ENCODE peak calls at places on chromosomes 16 and 17, in five cellular contexts. E, K, Z, Q and A are unnamed samples.

GRCh38 chr17:19338031-19338990 is 24.2 kb downstream of the B9D1 start:
- DNase-seq in K (peak), E (peak), Z (peak), Q (peak), A (peak)

GRCh38 chr16:78216166-78216745 is 116.8 kb downstream of the WWOX start:
- DNase-seq in E (no peak), Q (no peak), K (no peak), Z (no peak), A (no peak)

GRCh38 chr17:60525347-60525623 is 757 bp downstream of the APPBP2 start:
- DNase-seq in E (no peak), Q (no peak), Z (no peak), K (no peak), A (no peak)

GRCh38 chr16:82178352-82178751 is 8.3 kb upstream of the MPHOSPH6 start:
- DNase-seq in Q (no peak), Z (no peak), K (no peak), E (no peak), A (no peak)

GRCh38 chr16:76571755-76572154 is 294.6 kb downstream of the CNTNAP4 start:
- DNase-seq in Q (no peak), E (no peak), K (no peak), Z (no peak), A (no peak)

GRCh38 chr16:64445649-64446048 is 676.2 kb downstream of the CDH11 start:
- DNase-seq in Q (no peak), K (no peak), Z (no peak), E (no peak), A (no peak)

GRCh38 chr16:50371936-50372595 is 3.3 kb upstream of the BRD7 start:
- DNase-seq in E (peak), Z (peak), Q (no peak), K (no peak), A (no peak)

GRCh38 chr16:2205104-2205966 is at the start of gene MLST8:
- DNase-seq in E (peak), Z (peak), K (peak), Q (peak), A (peak)

GRCh38 chr16:50251375-50252081 is 14.8 kb upstream of the ADCY7 start:
- DNase-seq in Z (peak), E (no peak), Q (peak), K (peak), A (no peak)

GRCh38 chr17:80946449-80946848 is 45.2 kb upstream of the CHMP6 start:
- DNase-seq in E (no peak), K (no peak), Q (no peak), Z (no peak), A (no peak)

GRCh38 chr17:12571606-12572005 is 94.1 kb upstream of the MYOCD start:
- DNase-seq in Q (no peak), Z (no peak), K (no peak), E (no peak), A (no peak)

DNA sequence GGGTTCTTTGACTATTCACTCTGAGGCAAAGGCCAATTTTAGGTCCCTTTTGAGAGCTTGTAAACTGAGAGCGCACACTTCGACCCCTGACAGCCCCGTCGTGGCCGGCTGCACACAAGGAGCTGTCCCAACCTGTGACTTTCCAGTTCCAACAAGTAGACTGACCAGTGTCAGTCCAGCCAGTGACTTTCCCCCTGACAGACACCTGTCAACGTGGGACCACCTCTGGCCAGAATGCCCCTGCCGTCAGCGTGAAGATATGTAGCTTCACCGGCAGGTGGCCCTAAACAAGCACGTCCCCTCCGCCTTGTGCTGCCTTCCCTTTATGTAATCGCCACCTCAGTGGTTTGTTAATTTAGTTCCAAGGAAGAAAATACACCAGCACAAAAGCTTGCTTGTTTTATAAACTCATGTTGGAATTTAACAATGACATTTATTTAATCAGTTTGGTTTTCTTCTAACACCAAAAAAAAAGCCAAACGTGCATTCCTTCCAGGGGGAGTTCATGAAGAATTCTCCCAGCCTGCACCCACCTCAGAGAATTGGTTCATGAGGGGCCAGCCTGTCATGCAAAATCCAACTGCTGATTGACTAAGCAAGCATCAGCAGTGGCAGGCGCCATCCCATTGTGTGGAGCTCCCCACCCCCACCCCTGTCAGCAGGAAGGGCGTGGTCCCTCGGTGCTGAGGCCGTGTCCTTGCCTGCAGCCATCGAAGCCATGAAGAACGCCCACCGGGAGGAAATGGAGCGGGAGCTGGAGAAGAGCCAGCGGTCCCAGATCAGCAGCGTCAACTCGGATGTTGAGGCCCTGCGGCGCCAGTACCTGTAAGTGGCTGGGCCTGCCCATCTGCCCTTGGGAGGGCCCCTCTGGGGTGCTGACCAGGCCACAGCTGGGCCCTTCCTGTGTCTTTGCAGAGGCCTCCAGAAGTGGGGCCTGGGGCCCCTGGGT is 33.9 kb downstream of the PLD6 start:
- DNase-seq in K (no peak), E (no peak), Q (no peak), Z (no peak), A (no peak)
- H3K4me3 ChIP-seq in K (no peak), E (no peak), Q (no peak), Z (no peak), A (no peak)

GRCh38 chr17:67491009-67491677 is 114.1 kb downstream of the PITPNC1 start:
- DNase-seq in Q (peak), K (peak), Z (peak), E (peak), A (no peak)

GRCh38 chr17:67489273-67489672 is 112.2 kb downstream of the PITPNC1 start:
- DNase-seq in Q (no peak), E (no peak), K (no peak), Z (no peak), A (no peak)

GRCh38 chr17:67488768-67489167 is 111.7 kb downstream of the PITPNC1 start:
- DNase-seq in K (no peak), E (no peak), Z (no peak), Q (no peak), A (no peak)

GRCh38 chr17:67491678-67492019 is 114.6 kb downstream of the PITPNC1 start:
- DNase-seq in Q (no peak), E (no peak), K (no peak), Z (no peak), A (no peak)

DNA sequence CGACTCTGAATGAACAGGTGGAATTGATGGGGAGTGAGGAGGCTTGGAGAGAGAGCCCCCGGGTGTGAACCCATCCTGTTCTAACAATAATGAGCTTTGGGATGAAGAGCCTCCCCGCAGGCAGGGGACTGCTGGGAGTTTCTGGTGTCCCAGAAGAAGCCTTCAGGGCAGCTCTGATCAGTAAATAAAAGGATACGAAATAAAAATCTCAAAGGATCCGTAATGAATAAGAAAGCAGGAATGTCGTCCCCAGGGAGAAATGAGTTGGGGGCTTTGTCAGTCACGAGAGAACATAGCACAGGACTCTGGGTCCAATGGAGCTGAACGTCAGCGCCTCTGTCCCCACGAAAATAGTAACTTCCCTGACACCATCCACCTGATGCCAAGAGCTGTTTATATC is 113.4 kb downstream of the PITPNC1 start:
- DNase-seq in K (no peak), Z (peak), E (no peak), Q (no peak), A (no peak)
- H3K4me3 ChIP-seq in K (no peak), Z (no peak), E (peak), Q (no peak), A (no peak)

GRCh38 chr17:8360260-8360659 is 16.2 kb downstream of the KRABD2 start:
- DNase-seq in Q (no peak), K (no peak), Z (no peak), E (no peak), A (no peak)
- H3K4me3 ChIP-seq in Q (no peak), K (no peak), Z (no peak), E (no peak), A (no peak)

DNA sequence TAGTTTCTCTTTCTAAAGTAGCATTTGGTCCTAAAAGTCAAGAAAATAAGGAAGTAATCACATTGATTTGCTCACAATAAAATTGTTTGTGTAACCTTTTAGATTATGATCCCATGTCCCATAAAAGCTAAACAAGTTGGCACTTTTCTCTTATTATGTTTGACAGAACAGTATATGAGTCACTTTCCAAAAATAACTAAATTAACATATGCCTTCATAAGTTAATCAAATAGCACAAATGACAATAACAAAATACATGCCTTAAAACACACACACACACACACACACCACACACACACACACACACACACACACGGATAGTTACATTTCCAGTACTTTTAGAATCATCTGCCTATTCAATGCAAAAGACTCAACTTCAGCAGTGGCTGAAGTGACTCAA is 2.8 kb downstream of the MED13 start:
- DNase-seq in E (no peak), Z (peak), K (no peak), Q (no peak), A (no peak)
- H3K4me3 ChIP-seq in E (peak), Z (no peak), K (peak), Q (no peak), A (no peak)

GRCh38 chr17:50318551-50319310 is 27.2 kb upstream of the XYLT2 start:
- DNase-seq in Z (no peak), K (peak), E (no peak), Q (no peak), A (no peak)
- H3K4me3 ChIP-seq in Z (no peak), K (no peak), E (no peak), Q (no peak), A (no peak)

GRCh38 chr17:67400193-67400592 is 23.1 kb downstream of the PITPNC1 start:
- DNase-seq in Q (no peak), Z (no peak), K (no peak), E (no peak), A (no peak)
- H3K4me3 ChIP-seq in Q (no peak), Z (no peak), K (no peak), E (no peak), A (no peak)

GRCh38 chr17:74643826-74644225 is 20.3 kb upstream of the CD300E start:
- DNase-seq in Q (no peak), Z (no peak), E (no peak), K (no peak), A (no peak)

GRCh38 chr17:74646231-74646630 is 22.7 kb upstream of the CD300E start:
- DNase-seq in K (no peak), Z (peak), Q (no peak), E (peak), A (peak)

GRCh38 chr17:74642995-74643394 is 19.5 kb upstream of the CD300E start:
- DNase-seq in Q (no peak), Z (no peak), E (no peak), K (no peak), A (no peak)

GRCh38 chr17:74644419-74644818 is 20.9 kb upstream of the CD300E start:
- DNase-seq in K (no peak), Q (no peak), Z (no peak), E (no peak), A (no peak)

GRCh38 chr17:74645010-74645409 is 21.5 kb upstream of the CD300E start:
- DNase-seq in Q (no peak), E (no peak), Z (no peak), K (no peak), A (no peak)
- H3K4me3 ChIP-seq in Q (no peak), E (no peak), Z (no peak), K (no peak), A (no peak)

GRCh38 chr17:78324391-78325075 is 35.3 kb downstream of the SOCS3 start:
- DNase-seq in Q (peak), K (peak), E (peak), Z (peak), A (no peak)

GRCh38 chr17:78327880-78328279 is 32.0 kb downstream of the SOCS3 start:
- DNase-seq in K (no peak), Q (no peak), E (no peak), Z (no peak), A (no peak)

GRCh38 chr17:78323821-78324390 is 36.0 kb downstream of the SOCS3 start:
- DNase-seq in Q (no peak), Z (no peak), K (no peak), E (peak), A (no peak)

GRCh38 chr17:78322858-78323455 is 36.9 kb downstream of the SOCS3 start:
- DNase-seq in E (peak), K (no peak), Z (peak), Q (no peak), A (no peak)

DNA sequence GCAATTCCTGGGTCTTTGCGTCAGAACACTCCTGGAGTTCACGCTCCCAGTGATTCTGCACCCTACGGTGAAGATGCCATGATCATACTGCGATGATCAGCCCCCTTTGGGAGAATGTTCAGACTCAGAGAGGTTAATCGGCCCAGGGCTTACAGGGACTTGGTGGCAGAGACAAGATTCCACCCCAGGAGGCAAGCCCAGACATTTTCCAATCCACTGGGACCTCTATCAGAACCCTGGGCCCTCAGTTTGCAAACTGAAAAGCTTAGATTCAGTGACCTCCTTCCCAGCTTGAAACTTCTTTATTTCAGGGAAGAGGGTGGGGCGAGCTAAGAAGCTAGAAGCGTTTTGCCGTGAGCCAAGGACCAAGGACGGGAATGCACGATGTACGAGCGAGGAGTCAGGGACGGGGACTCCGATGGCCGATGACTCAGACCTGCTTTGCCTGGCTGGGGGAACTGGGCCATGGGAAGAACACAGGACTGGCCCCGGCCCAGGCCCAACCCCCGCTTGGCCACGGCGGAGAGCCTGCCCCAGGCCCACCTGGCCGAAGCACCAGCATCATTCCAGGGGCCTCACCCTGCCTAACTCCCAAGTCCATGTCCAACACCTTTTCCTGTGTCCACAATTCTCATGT is 34.7 kb downstream of the SOCS3 start:
- DNase-seq in Q (no peak), K (no peak), E (no peak), Z (peak), A (no peak)
- H3K4me3 ChIP-seq in Q (no peak), K (no peak), E (no peak), Z (no peak), A (no peak)